ENCODE peak calls at places on chromosomes 6 and 20, in seven cellular contexts. N is uterus, F is left ventricle myocardium inferior, P is NT2/D1, K is kidney epithelial cell, V is endodermal cell, G is cardiac muscle cell. J is an unnamed sample.

GRCh38 chr20:48008850-48009535 is 223.7 kb upstream of the SULF2 start:
- DNase-seq in K (no peak), F (no peak), V (no peak), N (no peak), G (peak), P (no peak), J (no peak)

GRCh38 chr20:24986436-24987015 is 6.0 kb downstream of the APMAP start:
- DNase-seq in V (peak), F (no peak), K (no peak), N (no peak), G (no peak), P (no peak), J (no peak)

GRCh38 chr20:36314734-36315544 is 8.8 kb downstream of the DLGAP4 start:
- DNase-seq in V (peak), G (no peak), F (no peak), P (no peak), N (no peak), K (no peak), J (no peak)

GRCh38 chr6:134750669-134751068 is 199.2 kb downstream of the ALDH8A1 start:
- DNase-seq in K (no peak), G (no peak), N (no peak), F (no peak), V (no peak), P (no peak), J (peak)

GRCh38 chr6:161393839-161394364 is 120.0 kb upstream of the AGPAT4 start:
- DNase-seq in K (peak), G (peak), V (peak), F (no peak), N (no peak), P (peak), J (peak)

GRCh38 chr6:21164768-21165326 is 428.7 kb upstream of the SOX4 start:
- DNase-seq in P (no peak), F (no peak), G (no peak), N (no peak), V (no peak), K (no peak), J (no peak)

GRCh38 chr6:119034827-119035458 is 43.5 kb downstream of the FAM184A start:
- DNase-seq in K (no peak), N (no peak), G (peak), V (no peak), P (no peak), F (no peak), J (peak)

GRCh38 chr6:154482858-154483257 is 27.6 kb downstream of the CNKSR3 start:
- DNase-seq in N (no peak), K (no peak), G (peak), P (no peak), V (no peak), F (no peak), J (no peak)

GRCh38 chr6:108744244-108744972 is 103.8 kb upstream of the ARMC2 start:
- DNase-seq in V (no peak), N (no peak), P (no peak), G (no peak), K (no peak), F (no peak), J (no peak)

GRCh38 chr20:43537921-43538854 is 20.6 kb upstream of the SGK2 start:
- DNase-seq in P (peak), N (peak), G (peak), F (peak), K (no peak), V (peak), J (no peak)

GRCh38 chr20:20003088-20003954 is 13.8 kb upstream of the NAA20 start:
- DNase-seq in K (no peak), F (no peak), P (no peak), N (peak), G (peak), V (no peak), J (no peak)

GRCh38 chr6:159259726-159260125 is 90.5 kb downstream of the FNDC1 start:
- DNase-seq in F (no peak), N (no peak), P (no peak), G (no peak), V (no peak), K (no peak), J (no peak)

GRCh38 chr6:40425192-40425919 is 161.8 kb downstream of the LRFN2 start:
- DNase-seq in P (no peak), G (no peak), F (peak), K (no peak), N (no peak), V (no peak), J (no peak)

GRCh38 chr6:35073766-35074471 is 67.2 kb downstream of the TCP11 start:
- DNase-seq in K (no peak), N (no peak), P (no peak), G (no peak), F (peak), V (no peak), J (no peak)

GRCh38 chr20:2741463-2741862 is 48.9 kb downstream of the EBF4 start:
- DNase-seq in P (no peak), G (no peak), K (no peak), F (no peak), V (no peak), N (no peak), J (no peak)

GRCh38 chr6:158031445-158032353 is 50.0 kb downstream of the SYNJ2 start:
- DNase-seq in G (peak), F (peak), K (peak), V (peak), P (no peak), N (peak), J (no peak)

GRCh38 chr6:25050356-25050755 is 114.6 kb upstream of the RIPOR2 start:
- DNase-seq in G (peak), V (no peak), N (no peak), F (no peak), P (no peak), K (peak), J (peak)

GRCh38 chr20:23362392-23363256 is 642 bp downstream of the GZF1 start:
- DNase-seq in G (peak), K (no peak), V (peak), P (no peak), F (peak), N (no peak), J (no peak)

GRCh38 chr6:16950311-16950710 is 151.5 kb upstream of the STMND1 start:
- DNase-seq in N (no peak), F (no peak), V (no peak), P (no peak), G (peak), K (no peak), J (no peak)

GRCh38 chr6:118985123-118985830 is 50.3 kb upstream of the MCM9 start:
- DNase-seq in P (no peak), F (no peak), V (no peak), G (no peak), N (no peak), K (no peak), J (no peak)

GRCh38 chr20:57558614-57559285 is 2.2 kb upstream of the PCK1 start:
- DNase-seq in V (no peak), G (no peak), N (no peak), F (no peak), K (no peak), P (no peak), J (no peak)

GRCh38 chr20:32806356-32806755 is 13.4 kb upstream of the MAPRE1 start:
- DNase-seq in K (no peak), P (no peak), N (no peak), V (no peak), F (no peak), G (no peak), J (no peak)

GRCh38 chr6:126170875-126171489 is 168.9 kb upstream of the CENPW start:
- DNase-seq in G (peak), P (peak), K (no peak), N (no peak), F (no peak), V (no peak), J (no peak)

GRCh38 chr6:11833626-11834592 is 55.3 kb upstream of the ADTRP start:
- DNase-seq in P (no peak), G (no peak), N (no peak), K (no peak), V (peak), F (no peak), J (no peak)

GRCh38 chr6:431986-432385 is 40.4 kb downstream of the IRF4 start:
- DNase-seq in F (no peak), K (peak), P (no peak), V (no peak), N (no peak), G (no peak), J (peak)

DNA sequence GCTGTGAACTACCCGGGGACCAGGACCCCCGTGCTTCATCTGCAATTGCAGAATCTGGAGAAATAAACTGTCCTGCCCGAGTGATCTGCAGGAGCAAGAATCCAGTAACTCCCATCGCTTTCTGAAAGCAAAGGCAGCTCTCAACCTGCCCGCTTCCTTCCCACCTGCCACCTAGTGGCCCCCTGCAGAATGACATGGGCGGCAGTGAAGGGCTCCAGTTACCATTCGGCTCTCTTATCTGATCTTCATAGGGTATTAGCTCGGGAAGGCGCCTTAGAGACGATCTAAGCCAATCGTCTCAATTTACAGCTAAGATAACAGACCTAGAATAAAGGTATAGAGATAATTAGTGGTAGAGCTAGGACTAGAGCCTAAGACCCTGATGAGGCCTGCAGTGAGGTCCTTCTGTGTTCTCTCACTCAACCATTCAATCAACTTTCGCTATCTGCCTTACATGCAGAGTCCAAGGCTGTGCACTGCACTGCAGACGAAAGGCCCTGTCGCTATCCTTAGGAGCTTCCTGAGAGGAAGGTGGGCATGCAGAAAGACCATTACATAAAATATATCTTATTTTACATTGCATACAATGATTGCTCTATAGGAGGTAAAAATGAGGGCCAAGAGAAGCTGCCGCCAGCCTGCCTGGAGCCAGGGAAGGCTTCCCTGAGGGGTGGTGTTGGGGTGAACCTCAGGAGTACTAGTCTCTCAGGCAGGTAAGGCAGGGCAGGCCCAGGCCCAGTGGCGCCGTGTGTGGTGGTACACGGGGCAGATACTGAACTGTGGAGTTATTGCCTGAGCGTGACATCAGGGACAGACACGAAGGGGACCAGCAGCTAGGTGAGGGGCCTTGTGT is 7.1 kb upstream of the PSMG4 start:
- DNase-seq in K (no peak), V (peak), G (peak), P (peak), F (peak), N (peak), J (peak)
- H3K4me3 ChIP-seq in K (no peak), V (no peak), G (no peak), P (no peak), F (peak), N (no peak), J (no peak)

GRCh38 chr6:116876107-116876506 is 935 bp upstream of the RFX6 start:
- DNase-seq in F (no peak), P (no peak), N (no peak), V (no peak), G (no peak), K (no peak), J (no peak)
- H3K4me3 ChIP-seq in F (no peak), P (peak), N (no peak), V (peak), G (no peak), K (no peak), J (no peak)

DNA sequence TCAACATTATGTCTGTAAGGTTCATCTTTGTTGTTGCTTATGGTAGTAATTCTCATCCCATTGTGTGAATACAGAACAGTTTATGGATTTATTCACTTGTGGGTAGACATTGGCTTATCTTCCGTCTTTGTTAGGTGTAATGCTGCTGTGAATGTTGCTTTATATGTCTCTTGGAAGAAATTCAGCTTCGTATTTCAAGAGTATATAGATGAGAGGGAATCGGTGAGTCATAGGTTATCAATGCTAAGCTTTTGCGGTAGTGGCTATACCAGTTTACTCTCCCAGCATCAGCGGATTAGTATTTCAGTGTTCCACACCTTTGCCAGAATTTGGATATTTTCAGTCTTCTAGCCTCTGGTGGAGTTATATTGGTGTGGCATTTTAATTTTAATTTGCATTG is 77.8 kb downstream of the ZFAND3 start:
- DNase-seq in P (no peak), K (no peak), V (no peak), F (no peak), N (no peak), G (no peak), J (peak)
- H3K4me3 ChIP-seq in P (no peak), K (no peak), V (no peak), F (no peak), N (no peak), G (no peak), J (no peak)

DNA sequence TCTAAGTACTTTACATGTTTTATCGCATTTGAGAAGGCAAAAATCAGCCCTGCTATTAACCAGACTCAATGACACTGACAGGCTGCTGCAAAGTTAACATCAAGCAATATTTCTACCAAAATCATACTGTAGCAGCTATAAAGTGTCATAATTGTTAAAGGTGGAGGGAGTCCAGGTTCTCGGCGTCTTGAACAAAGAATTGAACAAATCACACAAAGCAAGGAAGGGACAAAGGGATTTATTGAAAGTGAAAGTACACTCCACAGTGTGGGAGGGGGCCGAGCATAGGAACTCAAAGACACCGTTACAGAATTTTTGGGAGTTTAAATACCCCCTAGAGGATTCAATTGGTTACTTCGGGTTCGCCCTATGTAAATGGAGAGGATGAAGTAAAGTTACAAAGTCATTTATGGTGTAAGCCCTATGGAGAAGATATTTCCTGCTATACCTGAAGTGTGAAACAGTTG is 12.9 kb upstream of the ZNF391 start:
- DNase-seq in P (no peak), G (no peak), K (no peak), F (no peak), V (peak), N (no peak), J (no peak)
- H3K4me3 ChIP-seq in P (no peak), G (peak), K (no peak), F (peak), V (peak), N (peak), J (no peak)

GRCh38 chr6:26122402-26122792 is 35.2 kb downstream of the HFE start:
- DNase-seq in K (no peak), G (no peak), P (peak), N (no peak), V (peak), F (no peak), J (no peak)

GRCh38 chr6:26120807-26121140 is 33.5 kb downstream of the HFE start:
- DNase-seq in P (no peak), N (no peak), G (no peak), F (no peak), V (no peak), K (no peak), J (no peak)

GRCh38 chr6:26122005-26122388 is 34.8 kb downstream of the HFE start:
- DNase-seq in K (no peak), N (no peak), F (no peak), V (no peak), P (no peak), G (no peak), J (no peak)

GRCh38 chr6:26122793-26123674 is 35.8 kb downstream of the HFE start:
- DNase-seq in N (peak), G (peak), V (peak), K (peak), F (peak), P (peak), J (peak)

GRCh38 chr6:26121141-26122004 is 34.1 kb downstream of the HFE start:
- DNase-seq in P (no peak), K (peak), N (no peak), V (no peak), F (no peak), G (no peak), J (no peak)
- H3K4me3 ChIP-seq in P (no peak), K (no peak), N (no peak), V (no peak), F (no peak), G (no peak), J (no peak)

DNA sequence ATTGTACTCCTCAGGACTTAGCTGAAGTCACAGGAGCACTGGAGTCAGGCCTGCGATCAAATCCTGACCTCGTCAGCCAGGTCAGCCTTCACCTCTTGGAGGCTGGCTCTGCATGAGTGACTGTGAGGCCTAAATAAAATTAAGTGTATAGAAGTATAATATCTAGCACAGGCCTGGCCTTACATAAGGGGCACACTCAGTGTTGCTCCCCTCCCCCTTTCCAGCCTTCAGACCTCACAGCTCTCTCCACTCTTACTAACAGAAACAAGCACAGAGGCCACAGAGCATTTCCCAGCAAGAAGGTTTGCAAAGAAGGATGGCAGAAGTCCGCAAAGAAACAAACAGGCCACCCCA is 84.8 kb downstream of the TRERF1 start:
- DNase-seq in P (no peak), V (no peak), K (no peak), F (no peak), G (no peak), N (no peak), J (no peak)
- H3K4me3 ChIP-seq in P (no peak), V (no peak), K (no peak), F (peak), G (no peak), N (no peak), J (no peak)

GRCh38 chr20:3890999-3891929 is 2.1 kb downstream of the PANK2 start:
- DNase-seq in N (no peak), F (no peak), G (no peak), K (no peak), P (no peak), V (no peak), J (no peak)
- H3K4me3 ChIP-seq in N (peak), F (peak), G (peak), K (peak), P (peak), V (peak), J (peak)

GRCh38 chr6:168320661-168321060 is 1.1 kb upstream of the DACT2 start:
- DNase-seq in N (no peak), V (peak), P (no peak), F (no peak), G (peak), K (no peak), J (no peak)

GRCh38 chr6:168315626-168316025 is 4.0 kb downstream of the DACT2 start:
- DNase-seq in N (no peak), V (peak), F (no peak), G (no peak), K (no peak), P (no peak), J (no peak)

GRCh38 chr6:168319279-168320051 is at the start of gene DACT2:
- DNase-seq in G (peak), N (no peak), V (peak), P (no peak), F (peak), K (no peak), J (no peak)

GRCh38 chr6:168318579-168319278 is 848 bp downstream of the DACT2 start:
- DNase-seq in F (no peak), K (no peak), V (no peak), G (peak), P (no peak), N (no peak), J (no peak)

DNA sequence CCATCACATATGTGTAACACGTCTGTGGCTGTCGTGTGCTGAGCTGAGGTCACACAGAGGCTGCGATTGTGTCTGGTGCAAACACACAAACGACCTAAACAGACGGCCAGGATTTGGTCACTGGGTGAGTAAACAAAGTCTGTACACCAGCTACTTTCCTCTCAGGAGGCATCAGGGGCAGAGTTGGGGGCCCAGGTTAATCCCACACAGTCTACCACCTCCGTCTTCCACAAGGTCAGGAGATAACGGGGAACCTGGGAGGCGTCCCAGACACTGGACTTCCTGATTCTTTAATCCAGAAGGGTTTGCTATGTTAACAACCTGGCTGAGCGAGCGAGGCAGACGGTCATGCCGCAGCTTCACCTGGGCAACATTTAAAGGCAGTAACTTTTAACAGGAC is 1.5 kb downstream of the DACT2 start:
- DNase-seq in N (no peak), V (peak), G (no peak), K (no peak), F (no peak), P (no peak), J (no peak)
- H3K4me3 ChIP-seq in N (no peak), V (peak), G (no peak), K (no peak), F (peak), P (no peak), J (no peak)